ENCODE peak calls at places on chromosomes 5 and 9, in eight cellular contexts. F, R, L, E, B, S, C and I are unnamed samples.

GRCh38 chr5:107542831-107543231 is 127.9 kb downstream of the EFNA5 start:
- DNase-seq in S (no peak), R (peak; percentile 64), F (no peak), L (no peak), E (no peak), B (no peak), C (no peak), I (no peak)

GRCh38 chr9:132176338-132176737 is 14.5 kb downstream of the NTNG2 start:
- DNase-seq in R (no peak), S (no peak), E (no peak), B (no peak), C (no peak), L (no peak), F (no peak), I (no peak)

GRCh38 chr9:131625848-131626670 is 80.7 kb downstream of the PRRT1B start:
- DNase-seq in R (peak; percentile 85), L (no peak), B (no peak), E (no peak), C (no peak), S (no peak), F (no peak), I (no peak)

GRCh38 chr9:113648586-113648985 is 185.1 kb downstream of the RGS3 start:
- DNase-seq in B (no peak), C (no peak), L (no peak), R (no peak), E (no peak), S (no peak), F (no peak), I (no peak)

GRCh38 chr9:136629879-136630661 is 32.6 kb upstream of the EGFL7 start:
- DNase-seq in R (peak; percentile 75), E (no peak), L (no peak), C (no peak), F (peak; percentile 90), B (peak; percentile 64), S (peak; percentile 20), I (peak; percentile 36)

GRCh38 chr5:99449786-99450185 is 521.0 kb upstream of the CHD1 start:
- DNase-seq in S (no peak), F (no peak), B (no peak), E (no peak), C (no peak), R (no peak), L (no peak), I (no peak)

GRCh38 chr5:153891394-153891793 is 147.3 kb downstream of the FAM114A2 start:
- DNase-seq in S (no peak), C (no peak), E (no peak), R (no peak), B (no peak), L (no peak), F (no peak), I (no peak)

GRCh38 chr5:90558344-90559192 is at the start of gene ADGRV1:
- DNase-seq in E (no peak), B (peak; percentile 18), F (peak; percentile 99), L (peak; percentile 86), S (no peak), C (no peak), R (peak; percentile 53), I (no peak)

GRCh38 chr9:105912868-105913516 is 218.7 kb downstream of the TMEM38B start:
- DNase-seq in C (no peak), S (no peak), L (peak; percentile 53), F (no peak), E (no peak), B (no peak), R (no peak), I (no peak)

GRCh38 chr9:80175286-80175906 is 603.6 kb downstream of the TLE4 start:
- DNase-seq in R (peak; percentile 43), S (no peak), C (no peak), B (no peak), E (no peak), L (peak; percentile 7), F (peak; percentile 57), I (no peak)

GRCh38 chr5:39422036-39422606 is 2.7 kb downstream of the DAB2 start:
- DNase-seq in S (no peak), R (no peak), C (no peak), B (no peak), E (no peak), L (no peak), F (no peak), I (no peak)

GRCh38 chr5:139439013-139439903 is at the start of gene DNAJC18:
- DNase-seq in R (peak; percentile 97), S (peak; percentile 85), B (peak; percentile 87), E (peak; percentile 76), L (peak; percentile 62), F (peak; percentile 97), C (peak; percentile 68), I (peak; percentile 72)

GRCh38 chr5:36886791-36887190 is 10.2 kb downstream of the NIPBL start:
- DNase-seq in E (no peak), B (no peak), S (no peak), F (no peak), L (no peak), R (no peak), C (no peak), I (no peak)